ENCODE peak calls at places on chromosomes 4 and X, in four cellular contexts. S, T, Z and H are unnamed samples.

GRCh38 chr4:144591401-144591800 is 54.6 kb upstream of the HHIP start:
- DNase-seq in S (no peak), T (no peak), Z (no peak), H (peak)

GRCh38 chr4:8167291-8167690 is 8.7 kb upstream of the ABLIM2 start:
- DNase-seq in S (no peak), T (no peak), Z (no peak), H (no peak)

GRCh38 chrX:45903781-45904201 is 641.4 kb downstream of the ZNF674 start:
- DNase-seq in S (no peak), T (no peak), Z (no peak), H (no peak)

GRCh38 chr4:185839204-185839712 is 27.3 kb upstream of the SORBS2 start:
- DNase-seq in S (no peak), T (no peak), Z (peak), H (peak)

GRCh38 chr4:79650794-79651431 is 242.9 kb upstream of the GK2 start:
- DNase-seq in S (no peak), T (no peak), Z (no peak), H (peak)

GRCh38 chr4:89356086-89356485 is 48.5 kb upstream of the GPRIN3 start:
- DNase-seq in S (no peak), T (no peak), Z (no peak), H (no peak)

GRCh38 chr4:159269143-159269542 is 166.3 kb downstream of the RAPGEF2 start:
- DNase-seq in S (no peak), T (no peak), Z (no peak), H (no peak)

GRCh38 chr4:84879651-84880200 is 86.8 kb downstream of the WDFY3 start:
- DNase-seq in S (no peak), T (no peak), Z (no peak), H (peak)

GRCh38 chr4:154958621-154959358 is 177.7 kb downstream of the RBM46 start:
- DNase-seq in S (no peak), T (no peak), Z (no peak), H (no peak)

GRCh38 chr4:110510955-110511544 is 35.1 kb downstream of the ENPEP start:
- DNase-seq in S (no peak), T (peak), Z (peak), H (peak)

DNA sequence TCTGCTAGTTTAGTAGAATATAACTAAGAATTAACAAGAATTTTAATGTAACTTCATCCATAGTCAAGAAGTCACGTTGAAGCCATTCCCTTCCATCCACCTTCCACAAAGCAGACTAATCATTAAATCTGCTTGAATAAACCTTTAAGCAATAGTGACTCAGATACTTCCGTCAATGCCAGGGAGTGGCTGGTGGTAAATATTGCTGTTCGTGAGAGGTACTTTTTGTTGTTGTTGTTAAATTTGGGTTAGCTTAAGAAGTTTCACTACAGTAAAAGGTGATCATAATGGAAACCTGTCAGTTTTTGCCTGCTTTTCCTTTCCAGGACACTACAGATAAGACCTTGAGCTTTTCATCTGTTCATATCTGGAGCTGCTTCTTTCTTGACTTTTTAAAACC is 316.3 kb downstream of the TMA16 start:
- DNase-seq in S (peak), T (no peak), Z (no peak), H (no peak)
- TF ChIP-seq ELK1 in S (no peak), T (no peak), Z (no peak), H (no peak)

GRCh38 chr4:150150545-150151156 is 72.4 kb downstream of the DCLK2 start:
- DNase-seq in S (no peak), T (no peak), Z (no peak), H (no peak)
- TF ChIP-seq SMC3 in S (no peak), T (no peak), Z (no peak), H (no peak)

GRCh38 chr4:56773346-56773745 is 48.2 kb downstream of the SPINK2 start:
- DNase-seq in S (no peak), T (no peak), Z (no peak), H (no peak)
- TF ChIP-seq ELK1 in S (no peak), T (no peak), Z (no peak), H (no peak)

GRCh38 chrX:153055827-153056748 is at the start of gene PNMA3:
- DNase-seq in S (no peak), T (no peak), Z (no peak), H (no peak)
- TF ChIP-seq SMC3 in S (no peak), T (no peak), Z (no peak), H (no peak)

GRCh38 chr4:98739718-98740117 is 81.3 kb upstream of the TSPAN5 start:
- DNase-seq in S (no peak), T (no peak), Z (no peak), H (no peak)

GRCh38 chr4:98746530-98746929 is 88.1 kb upstream of the TSPAN5 start:
- DNase-seq in S (no peak), T (no peak), Z (no peak), H (peak)

GRCh38 chr4:98744372-98745150 is 86.2 kb upstream of the TSPAN5 start:
- DNase-seq in S (no peak), T (no peak), Z (no peak), H (no peak)

GRCh38 chr4:98745372-98745771 is 87.0 kb upstream of the TSPAN5 start:
- DNase-seq in S (no peak), T (peak), Z (no peak), H (peak)

DNA sequence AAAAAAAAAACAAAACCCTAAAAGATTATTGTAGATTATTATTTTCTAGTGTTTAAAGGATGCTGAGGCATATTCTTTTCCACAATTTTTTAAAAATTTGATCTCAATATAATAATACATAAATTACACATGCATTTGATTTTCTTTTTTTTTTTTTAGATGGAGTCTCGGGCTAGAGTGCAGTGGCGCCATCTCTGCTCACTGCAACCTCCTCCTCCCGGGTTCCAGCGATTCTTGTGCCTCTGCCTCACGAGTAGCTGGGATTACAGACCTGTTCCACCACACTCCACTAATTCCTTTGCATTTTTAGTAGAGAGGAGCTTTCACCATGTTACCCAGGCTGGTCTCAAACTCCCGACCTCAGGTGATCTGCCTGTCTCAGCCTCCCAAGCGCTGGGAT is 83.5 kb upstream of the TSPAN5 start:
- DNase-seq in S (no peak), T (no peak), Z (no peak), H (no peak)
- TF ChIP-seq ELK1 in S (no peak), T (no peak), Z (no peak), H (no peak)

GRCh38 chrX:130330706-130331105 is 9.0 kb upstream of the SLC25A14 start:
- DNase-seq in S (peak), T (peak), Z (peak), H (peak)
- TF ChIP-seq SMC3 in S (peak), T (peak), Z (peak), H (peak)